ENCODE peak calls at places on chromosome 3, in seven cellular contexts. T, B, R, S, M, V and P are unnamed samples.

GRCh38 chr3:8621872-8622271 is 22.7 kb downstream of the SSUH2 start:
- DNase-seq in R (no peak), M (peak), B (peak), V (no peak), S (no peak), T (no peak), P (no peak)

GRCh38 chr3:12345141-12345561 is 56.3 kb downstream of the PPARG start:
- DNase-seq in B (no peak), R (peak), S (no peak), T (no peak), V (no peak), M (no peak), P (no peak)

GRCh38 chr3:38562467-38562925 is 66.4 kb downstream of the EXOG start:
- DNase-seq in R (no peak), B (no peak), T (no peak), V (no peak), M (peak), S (no peak), P (no peak)

GRCh38 chr3:179973931-179974361 is 62.8 kb downstream of the PEX5L start:
- DNase-seq in B (no peak), V (no peak), S (no peak), T (no peak), M (no peak), R (no peak), P (no peak)

GRCh38 chr3:69998759-69999158 is 774 bp upstream of the SAMMSON start:
- DNase-seq in R (no peak), T (no peak), M (no peak), V (no peak), B (no peak), S (no peak), P (no peak)

GRCh38 chr3:169774186-169774585 is 990 bp downstream of the MYNN start:
- DNase-seq in R (no peak), V (no peak), M (no peak), B (no peak), T (no peak), S (no peak), P (no peak)

GRCh38 chr3:81198766-81199165 is 562.7 kb downstream of the GBE1 start:
- DNase-seq in B (no peak), R (no peak), S (no peak), M (no peak), V (no peak), T (no peak), P (no peak)

GRCh38 chr3:177760803-177761202 is 563.5 kb upstream of the TBL1XR1 start:
- DNase-seq in S (no peak), B (no peak), T (no peak), R (no peak), V (no peak), M (no peak), P (peak)

GRCh38 chr3:196422976-196423781 is 9.0 kb downstream of the UBXN7 start:
- DNase-seq in B (no peak), S (no peak), T (no peak), M (peak), R (no peak), V (peak), P (no peak)

DNA sequence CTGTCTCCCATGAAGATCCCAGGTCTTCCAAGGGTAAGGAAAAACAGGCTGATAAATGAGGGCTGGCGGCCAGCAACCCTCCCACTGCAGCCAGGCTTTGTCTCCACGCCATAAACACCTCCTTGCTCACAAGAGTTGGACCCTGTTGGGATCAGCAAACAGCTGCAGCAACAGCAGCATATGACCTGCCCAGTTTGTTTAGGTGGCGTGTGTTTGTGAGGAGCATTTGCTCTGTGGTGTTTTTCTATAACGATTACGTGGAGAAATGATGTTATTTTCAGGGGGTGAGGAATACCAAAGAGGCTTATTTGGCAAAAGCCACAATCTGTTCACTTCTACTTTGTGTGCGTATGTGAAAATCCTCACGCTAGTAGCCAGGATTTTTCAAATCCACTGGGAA is 58.5 kb downstream of the RFTN1 start:
- DNase-seq in S (no peak), B (no peak), V (peak), T (no peak), M (no peak), R (no peak), P (no peak)
- H3K27ac ChIP-seq in S (no peak), B (no peak), V (peak), T (peak), M (no peak), R (no peak), P (no peak)

GRCh38 chr3:147702499-147702898 is 293.3 kb downstream of the ZIC1 start:
- DNase-seq in S (no peak), M (no peak), T (no peak), B (no peak), R (no peak), V (no peak), P (no peak)
- H3K27ac ChIP-seq in S (no peak), M (no peak), T (no peak), B (no peak), R (no peak), V (no peak), P (no peak)

DNA sequence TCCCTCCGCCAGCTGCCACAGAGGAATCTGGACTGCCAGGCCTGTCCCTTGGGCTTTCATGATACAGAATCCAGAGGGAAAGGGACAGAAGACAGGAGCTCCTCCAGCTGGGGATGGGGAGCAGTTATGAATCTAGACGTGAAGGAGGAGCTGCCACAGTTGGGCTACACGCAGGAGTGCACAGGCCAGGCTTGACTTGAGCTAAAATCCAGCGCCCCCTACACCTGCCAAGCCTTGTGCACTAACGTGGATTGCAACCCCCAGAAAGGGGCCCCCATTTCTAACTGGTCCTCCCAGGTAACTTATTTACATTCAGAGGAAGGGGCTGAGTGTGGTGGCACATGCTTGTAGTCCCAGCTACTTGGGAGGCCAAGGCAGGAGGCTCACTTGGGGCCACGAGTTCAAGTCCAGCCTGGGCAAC is 14.3 kb downstream of the KLHL6 start:
- DNase-seq in M (no peak), T (no peak), R (no peak), S (no peak), V (no peak), B (no peak), P (no peak)
- H3K27ac ChIP-seq in M (no peak), T (no peak), R (peak), S (no peak), V (no peak), B (no peak), P (no peak)

GRCh38 chr3:62586356-62586755 is 213.0 kb upstream of the FEZF2 start:
- DNase-seq in M (no peak), S (no peak), V (no peak), T (no peak), B (no peak), R (no peak), P (no peak)

GRCh38 chr3:62585861-62586260 is 212.5 kb upstream of the FEZF2 start:
- DNase-seq in B (no peak), V (no peak), S (no peak), T (no peak), R (no peak), M (no peak), P (no peak)

GRCh38 chr3:62587169-62587568 is 213.8 kb upstream of the FEZF2 start:
- DNase-seq in M (no peak), T (no peak), B (no peak), V (no peak), S (no peak), R (no peak), P (no peak)

GRCh38 chr3:62589078-62589477 is 215.7 kb upstream of the FEZF2 start:
- DNase-seq in T (no peak), V (no peak), B (no peak), R (no peak), M (no peak), S (no peak), P (no peak)

GRCh38 chr3:62587579-62588031 is 214.3 kb upstream of the FEZF2 start:
- DNase-seq in M (no peak), R (no peak), B (no peak), V (no peak), T (no peak), S (no peak), P (no peak)
- H3K27ac ChIP-seq in M (no peak), R (no peak), B (peak), V (no peak), T (no peak), S (no peak), P (no peak)

DNA sequence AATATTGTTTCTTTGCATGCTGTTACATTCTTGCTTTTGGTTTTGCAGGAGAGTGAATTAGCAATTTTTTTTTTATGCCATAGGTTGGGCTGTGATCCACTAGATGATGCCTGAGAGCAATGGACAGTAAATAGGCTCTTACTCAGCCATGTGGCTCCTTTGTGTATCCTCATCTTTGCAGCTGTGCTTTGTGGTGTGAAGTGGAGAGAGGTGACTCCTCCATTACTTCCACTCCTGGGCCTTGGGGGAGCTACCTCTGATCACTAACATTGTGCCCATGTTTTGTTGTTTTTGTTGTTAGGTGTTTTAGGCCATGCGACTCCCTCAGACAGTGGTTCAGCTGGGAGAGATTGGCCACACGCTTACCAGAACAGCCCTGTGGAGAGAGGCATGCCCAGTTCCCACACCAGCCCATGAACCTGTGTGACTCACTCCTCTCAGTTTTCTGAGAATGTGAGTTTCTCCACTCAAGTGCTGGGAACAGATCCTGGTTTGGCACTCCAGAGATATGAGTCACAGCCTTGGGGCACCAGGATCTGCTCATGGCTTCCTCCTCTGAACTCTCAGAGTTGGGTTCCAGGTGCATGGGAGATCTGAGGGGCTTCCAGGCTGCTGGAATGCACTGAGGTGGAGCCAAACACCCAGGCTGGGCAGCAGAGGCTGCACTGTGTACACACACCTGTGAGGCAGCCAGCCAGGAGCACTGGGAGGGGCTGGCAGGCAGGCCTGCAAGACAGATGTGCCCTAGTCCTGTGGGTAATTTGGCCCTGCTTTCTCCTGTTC is 785.3 kb downstream of the ROBO2 start:
- DNase-seq in B (peak), R (no peak), M (no peak), V (no peak), S (no peak), T (peak), P (no peak)
- H3K27ac ChIP-seq in B (no peak), R (no peak), M (no peak), V (no peak), S (no peak), T (no peak), P (no peak)

GRCh38 chr3:23944861-23945652 is at the start of gene NR1D2:
- DNase-seq in R (peak), V (peak), B (peak), M (peak), S (peak), T (peak), P (no peak)
- H3K27ac ChIP-seq in R (peak), V (peak), B (peak), M (peak), S (peak), T (peak), P (no peak)

GRCh38 chr3:149770246-149770645 is 18.0 kb upstream of the COMMD2 start:
- DNase-seq in R (no peak), S (no peak), T (no peak), V (no peak), B (no peak), M (no peak), P (no peak)

GRCh38 chr3:149776170-149776569 is 16.2 kb downstream of the ANKUB1 start:
- DNase-seq in V (no peak), M (no peak), T (no peak), R (no peak), S (no peak), B (no peak), P (no peak)

GRCh38 chr3:149771652-149772271 is 19.5 kb upstream of the COMMD2 start:
- DNase-seq in S (no peak), M (peak), B (no peak), V (no peak), T (no peak), R (peak), P (no peak)

GRCh38 chr3:149768704-149769103 is 16.4 kb upstream of the COMMD2 start:
- DNase-seq in M (no peak), T (no peak), B (no peak), S (no peak), R (no peak), V (no peak), P (no peak)

DNA sequence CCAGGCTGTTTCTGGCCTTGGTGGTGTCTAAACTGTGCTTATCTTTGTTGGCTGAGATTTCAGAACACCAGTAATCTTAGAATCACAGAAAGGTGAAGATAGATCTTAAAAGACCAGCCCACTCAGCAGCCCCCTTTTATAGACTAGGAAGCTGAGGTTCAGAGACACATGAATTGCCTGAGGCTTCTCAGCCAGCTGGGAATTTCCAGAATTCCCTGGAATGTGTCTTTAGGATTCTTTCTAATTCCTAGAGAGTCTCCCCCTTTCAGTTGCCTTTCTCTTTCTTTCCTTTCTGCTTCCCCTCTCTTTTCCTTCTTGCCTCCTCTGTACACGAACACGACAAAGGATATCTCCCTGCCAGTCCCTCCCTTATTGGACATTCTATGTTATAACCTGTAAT is 19.5 kb downstream of the ANKUB1 start:
- DNase-seq in T (no peak), S (no peak), M (no peak), V (no peak), R (no peak), B (no peak), P (no peak)
- H3K27ac ChIP-seq in T (no peak), S (no peak), M (no peak), V (no peak), R (no peak), B (no peak), P (no peak)

GRCh38 chr3:108004647-108005046 is 86.2 kb downstream of the CD47 start:
- DNase-seq in S (no peak), M (no peak), R (no peak), T (no peak), B (no peak), V (no peak), P (no peak)
- H3K27ac ChIP-seq in S (no peak), M (no peak), R (no peak), T (no peak), B (no peak), V (no peak), P (no peak)